ENCODE peak calls at places on chromosomes 6 and 20, in eight cellular contexts. One of them, this sample, is unnamed. For H3K4me1, the result is how much of the 10 kb centered on the place peaks cover.

GRCh38 chr6:101226677-101227135 is 166.8 kb upstream of the GRIK2 start:
- DNase-seq in fibroblast of lung: no peak
- DNase-seq in HCT116: peak
- DNase-seq in H1: peak
- DNase-seq in mammary epithelial cell: peak
- DNase-seq in endothelial cell of umbilical vein: no peak
- DNase-seq in MM.1S: peak
- DNase-seq in astrocyte: peak
- DNase-seq in this sample: peak

GRCh38 chr6:95384988-95385387 is 192.3 kb upstream of the MANEA start:
- DNase-seq in fibroblast of lung: no peak
- DNase-seq in HCT116: no peak
- DNase-seq in H1: no peak
- DNase-seq in mammary epithelial cell: no peak
- DNase-seq in endothelial cell of umbilical vein: no peak
- DNase-seq in MM.1S: no peak
- DNase-seq in astrocyte: no peak
- DNase-seq in this sample: no peak

GRCh38 chr20:24164360-24164759 is 175.8 kb upstream of the GGTLC1 start:
- DNase-seq in fibroblast of lung: no peak
- DNase-seq in HCT116: no peak
- DNase-seq in H1: no peak
- DNase-seq in mammary epithelial cell: peak
- DNase-seq in endothelial cell of umbilical vein: peak
- DNase-seq in MM.1S: peak
- DNase-seq in astrocyte: no peak
- DNase-seq in this sample: peak

GRCh38 chr6:18047406-18047805 is 60.0 kb upstream of the KIF13A start:
- DNase-seq in fibroblast of lung: peak
- DNase-seq in HCT116: no peak
- DNase-seq in H1: no peak
- DNase-seq in mammary epithelial cell: peak
- DNase-seq in endothelial cell of umbilical vein: no peak
- DNase-seq in MM.1S: no peak
- DNase-seq in astrocyte: peak
- DNase-seq in this sample: no peak

GRCh38 chr6:135722679-135723078 is 128.8 kb upstream of the PDE7B start:
- DNase-seq in fibroblast of lung: peak
- DNase-seq in HCT116: peak
- DNase-seq in H1: no peak
- DNase-seq in mammary epithelial cell: peak
- DNase-seq in endothelial cell of umbilical vein: peak
- DNase-seq in MM.1S: no peak
- DNase-seq in astrocyte: peak
- DNase-seq in this sample: no peak

GRCh38 chr6:20400476-20401402 is 940 bp upstream of the E2F3 start:
- DNase-seq in fibroblast of lung: peak
- DNase-seq in HCT116: peak
- DNase-seq in H1: no peak
- DNase-seq in mammary epithelial cell: peak
- DNase-seq in endothelial cell of umbilical vein: peak
- DNase-seq in MM.1S: peak
- DNase-seq in astrocyte: no peak
- DNase-seq in this sample: peak

GRCh38 chr6:108737594-108738546 is 110.4 kb upstream of the ARMC2 start:
- DNase-seq in fibroblast of lung: peak
- DNase-seq in HCT116: peak
- DNase-seq in H1: no peak
- DNase-seq in mammary epithelial cell: peak
- DNase-seq in endothelial cell of umbilical vein: peak
- DNase-seq in MM.1S: no peak
- DNase-seq in astrocyte: peak
- DNase-seq in this sample: no peak

GRCh38 chr20:52060794-52061714 is 130.5 kb downstream of the ZFP64 start:
- DNase-seq in fibroblast of lung: peak
- DNase-seq in HCT116: peak
- DNase-seq in H1: no peak
- DNase-seq in mammary epithelial cell: no peak
- DNase-seq in endothelial cell of umbilical vein: peak
- DNase-seq in MM.1S: no peak
- DNase-seq in astrocyte: no peak
- DNase-seq in this sample: no peak

GRCh38 chr6:7723554-7723953 is 2.3 kb upstream of the BMP6 start:
- DNase-seq in fibroblast of lung: no peak
- DNase-seq in HCT116: no peak
- DNase-seq in H1: no peak
- DNase-seq in mammary epithelial cell: no peak
- DNase-seq in endothelial cell of umbilical vein: no peak
- DNase-seq in MM.1S: no peak
- DNase-seq in astrocyte: no peak
- DNase-seq in this sample: peak

GRCh38 chr6:1368940-1369339 is 20.4 kb upstream of the FOXF2 start:
- DNase-seq in fibroblast of lung: no peak
- DNase-seq in HCT116: no peak
- DNase-seq in H1: no peak
- DNase-seq in mammary epithelial cell: no peak
- DNase-seq in endothelial cell of umbilical vein: no peak
- DNase-seq in MM.1S: no peak
- DNase-seq in astrocyte: no peak
- DNase-seq in this sample: no peak

GRCh38 chr6:15578716-15579391 is 84.0 kb downstream of the DTNBP1 start:
- DNase-seq in fibroblast of lung: no peak
- DNase-seq in HCT116: no peak
- DNase-seq in H1: no peak
- DNase-seq in mammary epithelial cell: no peak
- DNase-seq in endothelial cell of umbilical vein: no peak
- DNase-seq in MM.1S: peak
- DNase-seq in astrocyte: no peak
- DNase-seq in this sample: no peak

GRCh38 chr6:87722831-87723726 is 21.0 kb upstream of the AKIRIN2 start:
- DNase-seq in fibroblast of lung: peak
- DNase-seq in HCT116: peak
- DNase-seq in H1: peak
- DNase-seq in mammary epithelial cell: peak
- DNase-seq in endothelial cell of umbilical vein: peak
- DNase-seq in MM.1S: peak
- DNase-seq in astrocyte: peak
- DNase-seq in this sample: no peak

GRCh38 chr6:5173862-5174643 is 86.7 kb downstream of the LYRM4 start:
- DNase-seq in fibroblast of lung: no peak
- DNase-seq in HCT116: no peak
- DNase-seq in H1: no peak
- DNase-seq in mammary epithelial cell: no peak
- DNase-seq in endothelial cell of umbilical vein: no peak
- DNase-seq in MM.1S: peak
- DNase-seq in astrocyte: no peak
- DNase-seq in this sample: no peak

GRCh38 chr6:5175635-5176034 is 85.1 kb downstream of the LYRM4 start:
- DNase-seq in fibroblast of lung: no peak
- DNase-seq in HCT116: no peak
- DNase-seq in H1: no peak
- DNase-seq in mammary epithelial cell: no peak
- DNase-seq in endothelial cell of umbilical vein: no peak
- DNase-seq in MM.1S: peak
- DNase-seq in astrocyte: no peak
- DNase-seq in this sample: no peak

GRCh38 chr6:5174756-5175155 is 86.0 kb downstream of the LYRM4 start:
- DNase-seq in fibroblast of lung: no peak
- DNase-seq in HCT116: no peak
- DNase-seq in H1: no peak
- DNase-seq in mammary epithelial cell: no peak
- DNase-seq in endothelial cell of umbilical vein: no peak
- DNase-seq in MM.1S: peak
- DNase-seq in astrocyte: no peak
- DNase-seq in this sample: no peak

GRCh38 chr6:5172057-5172683 is 87.0 kb downstream of the PPP1R3G start:
- DNase-seq in fibroblast of lung: no peak
- DNase-seq in HCT116: no peak
- DNase-seq in H1: no peak
- DNase-seq in mammary epithelial cell: no peak
- DNase-seq in endothelial cell of umbilical vein: no peak
- DNase-seq in MM.1S: no peak
- DNase-seq in astrocyte: no peak
- DNase-seq in this sample: no peak

GRCh38 chr6:5175195-5175594 is 85.6 kb downstream of the LYRM4 start:
- DNase-seq in fibroblast of lung: no peak
- DNase-seq in HCT116: no peak
- DNase-seq in H1: peak
- DNase-seq in mammary epithelial cell: no peak
- DNase-seq in endothelial cell of umbilical vein: no peak
- DNase-seq in MM.1S: no peak
- DNase-seq in astrocyte: no peak
- DNase-seq in this sample: peak
- H3K4me2 ChIP-seq in fibroblast of lung: no peak
- H3K4me2 ChIP-seq in HCT116: no peak
- H3K4me2 ChIP-seq in H1: no peak
- H3K4me2 ChIP-seq in mammary epithelial cell: no peak
- H3K4me2 ChIP-seq in endothelial cell of umbilical vein: no peak
- H3K4me2 ChIP-seq in MM.1S: peak
- H3K4me2 ChIP-seq in astrocyte: no peak
- H3K4me2 ChIP-seq in this sample: no peak

DNA sequence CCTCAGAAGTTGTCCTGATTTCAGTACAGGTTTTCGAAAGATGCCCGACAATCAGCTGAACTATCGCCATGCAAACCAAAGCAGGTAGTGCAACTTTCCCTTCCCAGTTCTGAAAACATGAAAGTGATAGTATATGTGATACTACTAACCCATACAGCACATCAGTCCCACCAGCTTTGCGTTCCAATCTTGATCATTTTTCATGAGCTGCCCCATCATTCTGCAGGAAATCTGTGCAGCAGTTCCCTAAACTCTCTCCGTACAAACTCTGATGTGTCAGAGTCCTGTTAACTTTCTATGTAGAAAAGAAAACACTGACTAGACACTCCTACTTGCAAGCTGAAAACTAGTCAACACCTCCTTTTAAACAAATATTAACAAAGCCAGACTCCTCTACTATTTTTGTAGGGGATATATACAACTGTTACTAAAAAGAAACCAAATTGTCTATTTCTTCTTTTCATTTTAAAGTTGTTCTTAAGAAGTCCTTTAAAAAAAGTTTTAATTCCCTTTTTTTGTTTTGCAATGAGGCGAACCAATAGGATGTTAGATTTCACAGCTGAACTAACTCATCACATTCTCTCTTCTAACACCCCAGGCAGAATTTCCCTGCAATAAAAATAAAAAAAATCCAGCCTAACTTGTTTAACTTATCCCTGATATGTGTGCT is 99.6 kb upstream of the DST start:
- DNase-seq in fibroblast of lung: no peak
- DNase-seq in HCT116: no peak
- DNase-seq in H1: no peak
- DNase-seq in mammary epithelial cell: peak
- DNase-seq in endothelial cell of umbilical vein: no peak
- DNase-seq in MM.1S: no peak
- DNase-seq in astrocyte: no peak
- DNase-seq in this sample: no peak
- H3K27ac ChIP-seq in fibroblast of lung: no peak
- H3K27ac ChIP-seq in HCT116: no peak
- H3K27ac ChIP-seq in H1: no peak
- H3K27ac ChIP-seq in mammary epithelial cell: peak
- H3K27ac ChIP-seq in endothelial cell of umbilical vein: no peak
- H3K27ac ChIP-seq in MM.1S: no peak
- H3K27ac ChIP-seq in astrocyte: no peak
- H3K27ac ChIP-seq in this sample: no peak

GRCh38 chr6:30213999-30214982 is 1.1 kb upstream of the TRIM26 start:
- DNase-seq in fibroblast of lung: peak
- DNase-seq in HCT116: no peak
- DNase-seq in H1: no peak
- DNase-seq in mammary epithelial cell: peak
- DNase-seq in endothelial cell of umbilical vein: peak
- DNase-seq in MM.1S: peak
- DNase-seq in astrocyte: peak
- DNase-seq in this sample: peak

GRCh38 chr6:30211899-30212298 is 1.3 kb downstream of the TRIM26 start:
- DNase-seq in fibroblast of lung: no peak
- DNase-seq in HCT116: no peak
- DNase-seq in H1: no peak
- DNase-seq in mammary epithelial cell: no peak
- DNase-seq in endothelial cell of umbilical vein: no peak
- DNase-seq in MM.1S: no peak
- DNase-seq in astrocyte: no peak
- DNase-seq in this sample: no peak

GRCh38 chr6:30212865-30213653 is at the start of gene TRIM26:
- DNase-seq in fibroblast of lung: peak
- DNase-seq in HCT116: peak
- DNase-seq in H1: peak
- DNase-seq in mammary epithelial cell: peak
- DNase-seq in endothelial cell of umbilical vein: peak
- DNase-seq in MM.1S: peak
- DNase-seq in astrocyte: peak
- DNase-seq in this sample: peak

GRCh38 chr6:30213654-30213998 is 420 bp upstream of the TRIM26 start:
- DNase-seq in fibroblast of lung: no peak
- DNase-seq in HCT116: no peak
- DNase-seq in H1: no peak
- DNase-seq in mammary epithelial cell: no peak
- DNase-seq in endothelial cell of umbilical vein: no peak
- DNase-seq in MM.1S: no peak
- DNase-seq in astrocyte: no peak
- DNase-seq in this sample: no peak

GRCh38 chr6:30211306-30211705 is 1.9 kb downstream of the TRIM26 start:
- DNase-seq in fibroblast of lung: no peak
- DNase-seq in HCT116: no peak
- DNase-seq in H1: no peak
- DNase-seq in mammary epithelial cell: no peak
- DNase-seq in endothelial cell of umbilical vein: no peak
- DNase-seq in MM.1S: no peak
- DNase-seq in astrocyte: no peak
- DNase-seq in this sample: peak
- H3K4me1 ChIP-seq in fibroblast of lung: under half
- H3K4me1 ChIP-seq in HCT116: under half
- H3K4me1 ChIP-seq in H1: under half
- H3K4me1 ChIP-seq in mammary epithelial cell: under half
- H3K4me1 ChIP-seq in endothelial cell of umbilical vein: under half
- H3K4me1 ChIP-seq in MM.1S: under half
- H3K4me1 ChIP-seq in astrocyte: under half
- H3K4me1 ChIP-seq in this sample: half or more

GRCh38 chr6:53664623-53665022 is 933 bp downstream of the KLHL31 start:
- DNase-seq in fibroblast of lung: no peak
- DNase-seq in HCT116: no peak
- DNase-seq in H1: no peak
- DNase-seq in mammary epithelial cell: no peak
- DNase-seq in endothelial cell of umbilical vein: no peak
- DNase-seq in MM.1S: no peak
- DNase-seq in astrocyte: no peak
- DNase-seq in this sample: no peak

GRCh38 chr6:53654745-53655240 is 10.8 kb downstream of the KLHL31 start:
- DNase-seq in fibroblast of lung: no peak
- DNase-seq in HCT116: no peak
- DNase-seq in H1: no peak
- DNase-seq in mammary epithelial cell: no peak
- DNase-seq in endothelial cell of umbilical vein: no peak
- DNase-seq in MM.1S: no peak
- DNase-seq in astrocyte: no peak
- DNase-seq in this sample: no peak

GRCh38 chr6:53662457-53662856 is 3.1 kb downstream of the KLHL31 start:
- DNase-seq in fibroblast of lung: no peak
- DNase-seq in HCT116: no peak
- DNase-seq in H1: no peak
- DNase-seq in mammary epithelial cell: no peak
- DNase-seq in endothelial cell of umbilical vein: no peak
- DNase-seq in MM.1S: no peak
- DNase-seq in astrocyte: no peak
- DNase-seq in this sample: no peak

GRCh38 chr6:53659458-53659857 is 6.1 kb downstream of the KLHL31 start:
- DNase-seq in fibroblast of lung: no peak
- DNase-seq in HCT116: no peak
- DNase-seq in H1: no peak
- DNase-seq in mammary epithelial cell: peak
- DNase-seq in endothelial cell of umbilical vein: no peak
- DNase-seq in MM.1S: no peak
- DNase-seq in astrocyte: no peak
- DNase-seq in this sample: no peak

GRCh38 chr6:53658992-53659391 is 6.6 kb downstream of the KLHL31 start:
- DNase-seq in fibroblast of lung: no peak
- DNase-seq in HCT116: no peak
- DNase-seq in H1: no peak
- DNase-seq in mammary epithelial cell: no peak
- DNase-seq in endothelial cell of umbilical vein: no peak
- DNase-seq in MM.1S: no peak
- DNase-seq in astrocyte: no peak
- DNase-seq in this sample: no peak
- H3K4me2 ChIP-seq in fibroblast of lung: no peak
- H3K4me2 ChIP-seq in HCT116: peak
- H3K4me2 ChIP-seq in H1: no peak
- H3K4me2 ChIP-seq in mammary epithelial cell: peak
- H3K4me2 ChIP-seq in endothelial cell of umbilical vein: no peak
- H3K4me2 ChIP-seq in MM.1S: no peak
- H3K4me2 ChIP-seq in astrocyte: no peak
- H3K4me2 ChIP-seq in this sample: no peak